ENCODE peak calls at places on chromosomes 3 and 15, in nine cellular contexts. Q is body of pancreas, P is colonic mucosa, T is heart left ventricle, M is right atrium auricular region, D is GM23338, L is heart right ventricle, Y is astrocyte of the spinal cord, N is mesothelial cell of epicardium. F is an unnamed sample.

GRCh38 chr15:81887913-81888312 is 157.9 kb downstream of the MEX3B start:
- DNase-seq in L (no peak), D (no peak), P (no peak), T (no peak), N (no peak), M (no peak), Y (peak), Q (no peak), F (no peak)

GRCh38 chr3:57061556-57061955 is 1.1 kb downstream of the SPATA12 start:
- DNase-seq in P (no peak), M (no peak), L (no peak), Y (no peak), N (no peak), Q (no peak), D (no peak), T (no peak), F (no peak)

GRCh38 chr3:79361748-79362378 is 405.9 kb downstream of the ROBO1 start:
- DNase-seq in L (no peak), D (peak), P (no peak), T (no peak), Q (no peak), N (no peak), M (no peak), Y (peak), F (no peak)

GRCh38 chr3:20039765-20040475 is at the start of gene KAT2B:
- DNase-seq in L (peak), D (peak), T (peak), Y (peak), Q (peak), N (peak), P (peak), M (peak), F (peak)

GRCh38 chr3:137259709-137260108 is 301.9 kb downstream of the IL20RB start:
- DNase-seq in D (peak), Y (no peak), L (no peak), Q (no peak), N (no peak), M (no peak), T (peak), P (no peak), F (no peak)

GRCh38 chr15:101539492-101539891 is 50.0 kb upstream of the PCSK6 start:
- DNase-seq in Y (no peak), Q (no peak), T (no peak), L (no peak), M (peak), N (no peak), P (peak), D (no peak), F (no peak)

GRCh38 chr3:74897006-74897405 is 282.5 kb upstream of the CNTN3 start:
- DNase-seq in L (no peak), D (peak), Y (no peak), N (no peak), M (no peak), T (no peak), Q (no peak), P (no peak), F (no peak)

GRCh38 chr15:47887181-47887580 is 169.9 kb downstream of the SEMA6D start:
- DNase-seq in Q (no peak), L (no peak), M (no peak), D (no peak), Y (no peak), T (no peak), P (no peak), N (no peak), F (no peak)

GRCh38 chr15:100438570-100438969 is 90.2 kb downstream of the CERS3 start:
- DNase-seq in M (peak), N (peak), Y (no peak), D (no peak), T (peak), P (peak), Q (peak), L (peak), F (peak)

GRCh38 chr15:32119694-32120330 is 89.5 kb downstream of the CHRNA7 start:
- DNase-seq in L (no peak), M (no peak), P (no peak), Y (no peak), Q (no peak), T (no peak), N (no peak), D (no peak), F (no peak)

GRCh38 chr15:51736646-51737537 is 563 bp downstream of the LYSMD2 start:
- DNase-seq in L (peak), P (peak), M (no peak), Y (no peak), N (no peak), D (peak), T (peak), Q (peak), F (peak)

GRCh38 chr15:39786444-39787056 is 3.9 kb upstream of the FSIP1 start:
- DNase-seq in L (no peak), D (peak), Q (no peak), P (no peak), Y (peak), T (no peak), N (no peak), M (no peak), F (peak)

GRCh38 chr15:83652606-83653204 is 1.2 kb upstream of the ADAMTSL3 start:
- DNase-seq in P (no peak), N (no peak), L (no peak), Y (no peak), M (no peak), T (no peak), Q (no peak), D (no peak), F (no peak)

GRCh38 chr15:64701482-64701881 is 73.9 kb downstream of the RBPMS2 start:
- DNase-seq in Q (no peak), L (no peak), T (no peak), P (no peak), D (no peak), Y (no peak), N (no peak), M (no peak), F (no peak)

GRCh38 chr3:141049681-141050080 is 1.5 kb upstream of the SPSB4 start:
- DNase-seq in M (no peak), T (no peak), N (no peak), D (peak), L (no peak), Y (no peak), P (no peak), Q (no peak), F (no peak)
- TF ChIP-seq CTCF in M (no peak), T (no peak), N (no peak), D (peak), L (peak), Y (peak), P (no peak), Q (no peak), F (peak)

DNA sequence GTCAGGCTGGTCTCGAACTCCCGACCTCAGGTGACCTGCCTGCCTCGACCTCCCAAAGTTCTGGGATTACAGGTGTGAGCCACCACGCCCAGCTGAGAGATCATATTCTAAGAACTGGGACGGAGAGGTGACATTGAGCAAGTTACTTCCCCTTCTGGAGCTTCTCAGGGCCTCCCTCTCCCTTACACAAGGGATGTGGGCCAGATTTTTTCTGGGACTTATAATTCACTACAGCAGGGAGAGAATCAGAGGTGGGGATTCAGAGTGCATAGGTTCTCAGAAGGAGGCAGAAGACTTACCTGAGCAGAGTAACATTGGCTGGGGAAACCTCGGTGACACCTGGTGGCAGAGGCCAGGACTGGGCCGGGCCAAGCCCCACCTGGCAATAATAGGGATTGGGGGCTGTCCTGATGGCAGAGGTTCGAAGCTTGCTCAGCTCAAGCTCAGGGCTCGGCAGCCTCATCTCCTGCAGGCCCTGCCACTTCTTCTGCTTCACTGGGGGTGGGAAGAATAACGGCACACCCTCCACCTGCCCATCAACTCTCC is 6.8 kb downstream of the LTK start:
- DNase-seq in P (no peak), M (no peak), Q (no peak), D (peak), T (no peak), N (no peak), L (no peak), Y (no peak), F (no peak)
- TF ChIP-seq CTCF in P (peak), M (no peak), Q (no peak), D (peak), T (no peak), N (no peak), L (no peak), Y (no peak), F (no peak)

GRCh38 chr15:63048986-63049665 is 6.6 kb downstream of the TPM1 start:
- DNase-seq in Y (peak), P (peak), T (no peak), N (no peak), D (peak), L (peak), M (no peak), Q (peak), F (peak)
- TF ChIP-seq CTCF in Y (no peak), P (no peak), T (no peak), N (no peak), D (no peak), L (no peak), M (no peak), Q (no peak), F (no peak)

DNA sequence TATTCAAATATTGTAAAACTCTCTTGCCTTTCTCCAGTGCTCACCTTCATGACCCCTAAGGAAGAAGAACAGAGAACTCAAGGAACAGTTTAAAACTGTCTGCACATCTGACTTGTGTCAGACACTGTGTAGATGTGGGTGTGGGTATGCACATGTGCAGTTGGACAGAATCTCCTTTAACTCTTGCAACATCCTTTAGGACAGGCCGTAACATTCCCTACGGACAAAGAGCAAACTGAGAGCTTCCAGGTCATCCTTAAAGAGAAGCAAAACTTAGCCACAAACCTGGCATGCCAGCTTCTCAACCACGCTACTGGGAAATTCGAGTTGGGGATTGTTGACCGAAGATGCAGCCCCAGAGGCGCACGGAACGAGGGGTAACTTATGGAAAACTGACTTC is 4.1 kb upstream of the SFMBT1 start:
- DNase-seq in Y (no peak), Q (no peak), P (no peak), T (no peak), N (no peak), M (no peak), L (no peak), D (no peak), F (no peak)
- TF ChIP-seq CTCF in Y (no peak), Q (no peak), P (no peak), T (no peak), N (no peak), M (no peak), L (no peak), D (no peak), F (no peak)

F was measured in Calu3.